ENCODE peak calls at places on chromosomes 5 and 9, in eight cellular contexts. H is fibroblast of lung, C is astrocyte, O is heart left ventricle, U is cardiac fibroblast, J is PC-3, M is omental fat pad, A is HFF-Myc. P is an unnamed sample.

GRCh38 chr5:157365732-157366131 is 94.3 kb upstream of the NIPAL4 start:
- DNase-seq in H (no peak), C (no peak), O (no peak), U (no peak), J (no peak), M (no peak), A (no peak), P (no peak)

GRCh38 chr5:14050821-14051220 is 92.3 kb upstream of the TRIO start:
- DNase-seq in H (peak), C (no peak), O (no peak), U (no peak), J (no peak), M (no peak), A (no peak), P (no peak)

GRCh38 chr5:54669285-54669684 is 151.7 kb downstream of the SNX18 start:
- DNase-seq in H (peak), C (peak), O (no peak), U (peak), J (no peak), M (no peak), A (no peak), P (no peak)

GRCh38 chr5:593511-593910 is 18.6 kb upstream of the CEP72 start:
- DNase-seq in H (no peak), C (no peak), O (peak), U (no peak), J (no peak), M (no peak), A (no peak), P (no peak)

GRCh38 chr5:76402880-76403712 is at the start of gene IQGAP2:
- DNase-seq in H (peak), C (peak), O (peak), U (peak), J (peak), M (no peak), A (no peak), P (peak)

GRCh38 chr5:82421119-82421518 is 143.0 kb upstream of the RPS23 start:
- DNase-seq in H (peak), C (peak), O (no peak), U (peak), J (peak), M (no peak), A (no peak), P (peak)

GRCh38 chr5:68849103-68849502 is 244.7 kb upstream of the SLC30A5 start:
- DNase-seq in H (no peak), C (no peak), O (no peak), U (no peak), J (peak), M (no peak), A (no peak), P (no peak)

GRCh38 chr5:65062684-65063083 is 294.0 kb downstream of the CWC27 start:
- DNase-seq in H (peak), C (peak), O (peak), U (peak), J (peak), M (no peak), A (peak), P (peak)

GRCh38 chr5:59218424-59219045 is 635.7 kb downstream of the RAB3C start:
- DNase-seq in H (peak), C (no peak), O (no peak), U (peak), J (peak), M (no peak), A (no peak), P (peak)

GRCh38 chr5:72662936-72663335 is 153.5 kb upstream of the TNPO1 start:
- DNase-seq in H (no peak), C (no peak), O (no peak), U (no peak), J (no peak), M (no peak), A (no peak), P (no peak)

GRCh38 chr5:167255931-167256330 is 1035.5 kb upstream of the WWC1 start:
- DNase-seq in H (no peak), C (no peak), O (no peak), U (no peak), J (no peak), M (no peak), A (no peak), P (no peak)

GRCh38 chr9:27564031-27564430 is 9.2 kb downstream of the C9orf72 start:
- DNase-seq in H (no peak), C (no peak), O (no peak), U (no peak), J (no peak), M (no peak), A (no peak), P (no peak)

DNA sequence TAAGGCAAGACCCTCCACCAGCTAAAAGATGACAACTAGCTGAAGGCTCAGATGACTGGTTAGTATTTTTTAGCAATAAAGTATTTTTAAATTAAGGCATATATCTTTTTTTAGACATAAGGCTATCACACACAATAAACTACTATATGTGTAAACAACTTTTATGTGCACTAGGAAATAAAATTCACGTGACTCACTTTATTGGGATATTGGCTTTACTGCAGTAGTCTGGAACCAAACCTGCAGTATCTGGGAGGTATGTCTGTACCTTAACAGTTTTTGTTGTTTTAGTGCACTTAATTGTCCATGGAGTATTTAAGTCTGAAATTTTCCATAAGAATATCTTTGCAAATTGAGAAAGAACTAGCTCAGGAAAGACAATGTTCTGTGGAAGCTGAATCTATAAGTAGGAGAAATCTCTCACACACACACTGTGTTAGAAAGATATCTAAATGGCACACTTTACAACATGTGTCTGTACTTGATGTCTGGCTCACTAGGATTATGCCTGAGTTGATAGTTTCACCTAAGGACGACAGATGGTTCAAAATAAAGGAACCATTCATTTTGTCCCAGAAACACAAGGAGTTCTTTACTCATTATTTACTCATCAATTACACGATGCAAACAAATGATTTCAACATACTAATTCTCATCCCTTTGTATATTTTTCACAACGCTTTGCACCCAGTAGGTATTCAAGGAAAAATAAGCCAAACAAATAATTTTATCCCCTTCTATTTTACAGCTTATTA is 4.6 kb downstream of the RAPGEF6 start:
- DNase-seq in H (no peak), C (no peak), O (no peak), U (no peak), J (peak), M (no peak), A (no peak), P (no peak)
- TF ChIP-seq CTCF in H (no peak), C (no peak), O (no peak), U (no peak), J (no peak), M (no peak), A (no peak), P (no peak)

DNA sequence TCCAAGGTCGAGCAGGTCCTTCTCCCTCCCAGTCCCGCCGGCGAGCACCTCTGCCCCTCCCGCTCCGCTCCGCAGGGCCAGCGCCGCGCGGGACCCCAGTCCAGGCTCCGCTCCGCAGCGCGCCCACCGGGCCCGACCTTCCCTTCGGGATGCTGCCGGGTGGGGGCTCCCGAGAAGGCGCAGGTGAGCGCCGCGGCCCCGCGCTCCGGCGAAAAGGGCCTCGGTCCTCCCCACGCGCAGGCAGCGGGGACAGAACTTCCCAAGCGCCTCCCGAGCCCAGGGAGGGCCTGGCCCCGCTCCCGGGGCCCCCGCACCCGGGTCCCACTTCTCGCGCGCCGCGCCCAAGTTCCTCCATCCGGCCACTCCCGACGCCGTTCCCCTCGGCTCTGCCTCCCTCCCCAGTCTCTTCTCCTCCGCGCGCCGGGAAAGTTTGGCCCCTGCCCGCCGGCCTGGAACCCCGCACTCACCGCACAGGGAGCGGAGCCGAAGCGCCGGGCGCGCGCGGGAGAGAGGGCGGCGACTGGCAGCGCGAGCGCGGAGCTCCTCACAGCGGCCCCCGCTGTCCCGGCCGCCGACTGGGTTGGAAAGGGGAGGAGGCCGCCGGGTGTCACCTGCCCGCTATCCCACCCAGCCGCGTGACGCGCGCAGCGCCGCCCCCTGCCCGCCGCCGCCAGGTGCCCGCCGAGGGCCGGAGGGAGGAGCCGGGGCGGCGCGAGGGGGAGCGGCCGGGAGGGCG is at the start of gene ELOVL7:
- DNase-seq in H (peak), C (peak), O (peak), U (no peak), J (peak), M (no peak), A (no peak), P (peak)
- TF ChIP-seq CTCF in H (peak), C (no peak), O (peak), U (no peak), J (no peak), M (no peak), A (peak), P (no peak)

GRCh38 chr9:123355761-123356520 is at the start of gene CRB2:
- DNase-seq in H (no peak), C (no peak), O (no peak), U (no peak), J (no peak), M (no peak), A (no peak), P (no peak)
- TF ChIP-seq CTCF in H (peak), C (no peak), O (no peak), U (no peak), J (no peak), M (no peak), A (no peak), P (no peak)

DNA sequence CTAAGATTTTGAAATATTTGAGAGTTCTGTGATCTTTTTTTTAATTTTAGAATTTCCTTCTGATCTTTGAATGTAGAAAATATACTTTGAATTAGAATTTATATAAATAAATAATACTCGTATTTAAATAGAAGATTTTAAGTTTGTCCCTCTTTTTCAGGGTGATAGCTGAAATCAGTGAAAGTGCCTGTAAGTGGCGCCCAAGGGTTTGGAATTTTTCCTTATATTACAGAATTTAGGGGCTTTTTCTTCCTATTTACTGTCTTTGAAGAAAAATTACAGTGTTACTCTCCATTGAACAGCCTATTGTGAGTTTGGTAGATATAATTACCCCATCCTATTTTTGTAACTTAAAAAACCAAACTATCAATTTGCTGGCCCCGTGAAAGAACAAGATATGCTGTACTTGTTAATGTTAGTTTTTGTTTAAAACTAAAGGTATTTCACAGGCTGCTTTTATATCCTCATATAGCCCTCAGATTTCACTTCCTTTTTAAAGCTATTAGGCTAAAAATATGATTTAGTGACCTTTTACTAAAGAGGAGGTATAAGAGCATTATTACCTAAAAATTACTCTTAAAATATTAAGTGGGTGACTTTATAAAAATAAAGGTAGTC is 3.2 kb downstream of the MAP3K1 start:
- DNase-seq in H (peak), C (no peak), O (no peak), U (peak), J (no peak), M (no peak), A (no peak), P (peak)
- TF ChIP-seq CTCF in H (peak), C (peak), O (peak), U (peak), J (peak), M (no peak), A (no peak), P (no peak)

GRCh38 chr9:106862946-106863740 is at the start of gene ZNF462:
- DNase-seq in H (peak), C (peak), O (peak), U (peak), J (peak), M (no peak), A (no peak), P (peak)
- TF ChIP-seq CTCF in H (no peak), C (no peak), O (no peak), U (no peak), J (peak), M (no peak), A (no peak), P (no peak)

P was measured in MCF 10A.